ENCODE peak calls at places on chromosomes 2 and 18, in nine cellular contexts. M, G, Y, V, U, J, K, N and I are unnamed samples.

GRCh38 chr2:126971162-126971480 is 72.4 kb downstream of the TEX51 start:
- DNase-seq in M (no peak), G (no peak), Y (no peak), V (no peak), U (no peak), J (no peak), K (no peak), N (no peak), I (no peak)

GRCh38 chr2:62032096-62032495 is 126.6 kb downstream of the COMMD1 start:
- DNase-seq in M (no peak), G (no peak), Y (peak), V (no peak), U (no peak), J (no peak), K (no peak), N (no peak), I (no peak)

GRCh38 chr2:84882775-84883550 is 2.1 kb upstream of the TRABD2A start:
- DNase-seq in M (no peak), G (no peak), Y (no peak), V (no peak), U (no peak), J (no peak), K (no peak), N (peak), I (no peak)

GRCh38 chr18:44917865-44918476 is 237.3 kb downstream of the SETBP1 start:
- DNase-seq in M (no peak), G (no peak), Y (no peak), V (no peak), U (no peak), J (no peak), K (no peak), N (no peak), I (no peak)

GRCh38 chr2:46471-47345 is at the start of gene FAM110C:
- DNase-seq in M (peak), G (peak), Y (peak), V (peak), U (peak), J (peak), K (peak), N (no peak), I (no peak)

GRCh38 chr18:57434177-57434535 is 1.0 kb upstream of the ONECUT2 start:
- DNase-seq in M (peak), G (no peak), Y (no peak), V (peak), U (no peak), J (no peak), K (no peak), N (no peak), I (peak)

GRCh38 chr18:36711813-36712444 is 116.9 kb downstream of the TPGS2 start:
- DNase-seq in M (no peak), G (peak), Y (no peak), V (no peak), U (no peak), J (no peak), K (peak), N (peak), I (no peak)

GRCh38 chr2:72572501-72572900 is 253.3 kb downstream of the EXOC6B start:
- DNase-seq in M (no peak), G (peak), Y (peak), V (no peak), U (no peak), J (peak), K (no peak), N (peak), I (no peak)

GRCh38 chr2:23824777-23825212 is 102.1 kb downstream of the ATAD2B start:
- DNase-seq in M (no peak), G (peak), Y (peak), V (peak), U (no peak), J (peak), K (peak), N (peak), I (peak)

GRCh38 chr2:16476866-16477265 is 188.8 kb downstream of the CYRIA start:
- DNase-seq in M (no peak), G (no peak), Y (peak), V (no peak), U (no peak), J (no peak), K (no peak), N (no peak), I (no peak)

GRCh38 chr2:130798472-130799221 is 38.1 kb upstream of the ARHGEF4 start:
- DNase-seq in M (peak), G (no peak), Y (no peak), V (peak), U (no peak), J (no peak), K (no peak), N (no peak), I (peak)

GRCh38 chr18:32670727-32671126 is 102.1 kb downstream of the KLHL14 start:
- DNase-seq in M (no peak), G (no peak), Y (no peak), V (no peak), U (no peak), J (no peak), K (no peak), N (no peak), I (no peak)

GRCh38 chr2:69798466-69798908 is 31.0 kb upstream of the GMCL1 start:
- DNase-seq in M (no peak), G (no peak), Y (peak), V (no peak), U (no peak), J (peak), K (no peak), N (peak), I (no peak)

GRCh38 chr18:9719421-9719981 is 11.4 kb downstream of the RAB31 start:
- DNase-seq in M (no peak), G (peak), Y (no peak), V (peak), U (no peak), J (peak), K (peak), N (peak), I (peak)

GRCh38 chr2:133768261-133769021 is 200.2 kb upstream of the NCKAP5 start:
- DNase-seq in M (no peak), G (no peak), Y (no peak), V (no peak), U (no peak), J (no peak), K (no peak), N (no peak), I (no peak)

GRCh38 chr2:61905372-61906186 is at the start of gene COMMD1:
- DNase-seq in M (peak), G (peak), Y (peak), V (peak), U (peak), J (peak), K (peak), N (peak), I (peak)

GRCh38 chr18:54269924-54270844 is 867 bp downstream of the POLI start:
- DNase-seq in M (no peak), G (peak), Y (peak), V (peak), U (peak), J (peak), K (peak), N (peak), I (peak)

GRCh38 chr2:65420712-65421431 is 11.5 kb downstream of the SPRED2 start:
- DNase-seq in M (no peak), G (peak), Y (no peak), V (no peak), U (no peak), J (peak), K (peak), N (peak), I (no peak)

GRCh38 chr2:54240515-54241219 is 15.4 kb downstream of the TSPYL6 start:
- DNase-seq in M (no peak), G (peak), Y (no peak), V (no peak), U (no peak), J (no peak), K (no peak), N (peak), I (no peak)

GRCh38 chr18:51391215-51391614 is 193.7 kb upstream of the MEX3C start:
- DNase-seq in M (no peak), G (no peak), Y (no peak), V (no peak), U (no peak), J (no peak), K (no peak), N (no peak), I (no peak)

GRCh38 chr18:13240060-13240725 is 21.6 kb downstream of the LDLRAD4 start:
- DNase-seq in M (no peak), G (no peak), Y (no peak), V (no peak), U (no peak), J (no peak), K (no peak), N (no peak), I (no peak)

GRCh38 chr18:57149031-57149430 is 2.1 kb downstream of the BOD1L2 start:
- DNase-seq in M (no peak), G (no peak), Y (no peak), V (no peak), U (no peak), J (no peak), K (no peak), N (no peak), I (no peak)

GRCh38 chr2:219176818-219177593 is at the start of gene CNPPD1:
- DNase-seq in M (peak), G (peak), Y (peak), V (peak), U (peak), J (peak), K (peak), N (peak), I (peak)

GRCh38 chr2:101741775-101742520 is 44.4 kb downstream of the MAP4K4 start:
- DNase-seq in M (no peak), G (no peak), Y (no peak), V (no peak), U (no peak), J (no peak), K (no peak), N (no peak), I (no peak)

GRCh38 chr18:75698861-75699260 is 271.4 kb upstream of the SMIM21 start:
- DNase-seq in M (no peak), G (no peak), Y (peak), V (no peak), U (no peak), J (no peak), K (no peak), N (no peak), I (no peak)

GRCh38 chr2:59875836-59876235 is 677.6 kb downstream of the BCL11A start:
- DNase-seq in M (no peak), G (no peak), Y (no peak), V (no peak), U (no peak), J (no peak), K (no peak), N (no peak), I (no peak)

GRCh38 chr18:23609390-23610008 is 23.2 kb upstream of the NPC1 start:
- DNase-seq in M (no peak), G (no peak), Y (peak), V (no peak), U (no peak), J (no peak), K (no peak), N (no peak), I (no peak)

GRCh38 chr2:126655500-126656310 is at the start of gene GYPC:
- DNase-seq in M (no peak), G (peak), Y (peak), V (no peak), U (peak), J (peak), K (no peak), N (peak), I (no peak)

GRCh38 chr2:44168684-44169154 is at the start of gene PPM1B:
- DNase-seq in M (peak), G (no peak), Y (no peak), V (no peak), U (peak), J (peak), K (no peak), N (no peak), I (peak)

GRCh38 chr2:234341332-234341985 is 155.4 kb downstream of the ARL4C start:
- DNase-seq in M (no peak), G (no peak), Y (no peak), V (no peak), U (no peak), J (no peak), K (no peak), N (no peak), I (no peak)

GRCh38 chr18:24959100-24959499 is 392.9 kb downstream of the ZNF521 start:
- DNase-seq in M (no peak), G (no peak), Y (no peak), V (no peak), U (no peak), J (no peak), K (no peak), N (no peak), I (no peak)

GRCh38 chr2:44778221-44778654 is 163.3 kb upstream of the SIX3 start:
- DNase-seq in M (peak), G (no peak), Y (peak), V (no peak), U (no peak), J (no peak), K (no peak), N (no peak), I (no peak)